ENCODE peak calls at places on chromosomes 1 and 21, in ten cellular contexts. One of them, this sample, is unnamed.
A peak's percentile ranks its signal among the peaks of the same experiment; 100 is the strongest.

GRCh38 chr21:45467221-45467779 is 62.3 kb downstream of the COL18A1 start:
- DNase-seq in NCI-H510A: no peak
- DNase-seq in SJSA1: no peak
- DNase-seq in DMS153: no peak
- DNase-seq in retina: no peak
- DNase-seq in A673: no peak
- DNase-seq in T-helper 2 cell: no peak
- DNase-seq in AML-193: no peak
- DNase-seq in A549: no peak
- DNase-seq in uterus: no peak
- DNase-seq in this sample: peak; percentile 29

GRCh38 chr1:200342511-200343400 is 67.1 kb downstream of the ZNF281 start:
- DNase-seq in NCI-H510A: no peak
- DNase-seq in SJSA1: no peak
- DNase-seq in DMS153: no peak
- DNase-seq in retina: no peak
- DNase-seq in A673: no peak
- DNase-seq in T-helper 2 cell: no peak
- DNase-seq in AML-193: peak; percentile 28
- DNase-seq in A549: no peak
- DNase-seq in uterus: no peak
- DNase-seq in this sample: peak; percentile 43

GRCh38 chr1:72296481-72296880 is 14.1 kb upstream of the NEGR1 start:
- DNase-seq in NCI-H510A: no peak
- DNase-seq in SJSA1: no peak
- DNase-seq in DMS153: no peak
- DNase-seq in retina: no peak
- DNase-seq in A673: peak; percentile 0
- DNase-seq in T-helper 2 cell: no peak
- DNase-seq in AML-193: no peak
- DNase-seq in A549: no peak
- DNase-seq in uterus: no peak
- DNase-seq in this sample: no peak

GRCh38 chr1:247281001-247281574 is 25.2 kb downstream of the VN1R5 start:
- DNase-seq in NCI-H510A: no peak
- DNase-seq in SJSA1: no peak
- DNase-seq in DMS153: no peak
- DNase-seq in retina: no peak
- DNase-seq in A673: no peak
- DNase-seq in T-helper 2 cell: no peak
- DNase-seq in AML-193: no peak
- DNase-seq in A549: no peak
- DNase-seq in uterus: no peak
- DNase-seq in this sample: no peak

GRCh38 chr1:203702130-203702577 is 62.8 kb upstream of the LAX1 start:
- DNase-seq in NCI-H510A: no peak
- DNase-seq in SJSA1: peak; percentile 58
- DNase-seq in DMS153: peak; percentile 23
- DNase-seq in retina: peak; percentile 75
- DNase-seq in A673: peak; percentile 73
- DNase-seq in T-helper 2 cell: peak; percentile 29
- DNase-seq in AML-193: peak; percentile 21
- DNase-seq in A549: peak; percentile 57
- DNase-seq in uterus: peak; percentile 70
- DNase-seq in this sample: peak; percentile 49

GRCh38 chr1:101314244-101314643 is 77.4 kb downstream of the S1PR1 start:
- DNase-seq in NCI-H510A: no peak
- DNase-seq in SJSA1: peak; percentile 46
- DNase-seq in DMS153: no peak
- DNase-seq in retina: no peak
- DNase-seq in A673: no peak
- DNase-seq in T-helper 2 cell: no peak
- DNase-seq in AML-193: no peak
- DNase-seq in A549: no peak
- DNase-seq in uterus: no peak
- DNase-seq in this sample: peak; percentile 78

GRCh38 chr1:61088163-61088840 is 5.9 kb downstream of the NFIA start:
- DNase-seq in NCI-H510A: no peak
- DNase-seq in SJSA1: no peak
- DNase-seq in DMS153: no peak
- DNase-seq in retina: no peak
- DNase-seq in A673: no peak
- DNase-seq in T-helper 2 cell: no peak
- DNase-seq in AML-193: no peak
- DNase-seq in A549: no peak
- DNase-seq in uterus: no peak
- DNase-seq in this sample: no peak

GRCh38 chr1:33488624-33489023 is 16.2 kb downstream of the ZSCAN20 start:
- DNase-seq in NCI-H510A: no peak
- DNase-seq in SJSA1: no peak
- DNase-seq in DMS153: no peak
- DNase-seq in retina: no peak
- DNase-seq in A673: no peak
- DNase-seq in T-helper 2 cell: no peak
- DNase-seq in AML-193: no peak
- DNase-seq in A549: no peak
- DNase-seq in uterus: no peak
- DNase-seq in this sample: no peak

GRCh38 chr1:172121071-172121717 is 279.9 kb downstream of the DNM3 start:
- DNase-seq in NCI-H510A: no peak
- DNase-seq in SJSA1: no peak
- DNase-seq in DMS153: no peak
- DNase-seq in retina: no peak
- DNase-seq in A673: no peak
- DNase-seq in T-helper 2 cell: no peak
- DNase-seq in AML-193: no peak
- DNase-seq in A549: no peak
- DNase-seq in uterus: no peak
- DNase-seq in this sample: no peak

GRCh38 chr1:110288111-110288510 is 51.1 kb upstream of the RBM15 start:
- DNase-seq in NCI-H510A: peak; percentile 24
- DNase-seq in SJSA1: no peak
- DNase-seq in DMS153: no peak
- DNase-seq in retina: no peak
- DNase-seq in A673: no peak
- DNase-seq in T-helper 2 cell: no peak
- DNase-seq in AML-193: no peak
- DNase-seq in A549: no peak
- DNase-seq in uterus: no peak
- DNase-seq in this sample: no peak

GRCh38 chr1:151145158-151146071 is 1.0 kb downstream of the SEMA6C start:
- DNase-seq in NCI-H510A: no peak
- DNase-seq in SJSA1: no peak
- DNase-seq in DMS153: no peak
- DNase-seq in retina: peak; percentile 76
- DNase-seq in A673: no peak
- DNase-seq in T-helper 2 cell: no peak
- DNase-seq in AML-193: no peak
- DNase-seq in A549: no peak
- DNase-seq in uterus: no peak
- DNase-seq in this sample: peak; percentile 22

GRCh38 chr21:45049725-45050359 is 24.5 kb upstream of the ADARB1 start:
- DNase-seq in NCI-H510A: no peak
- DNase-seq in SJSA1: peak; percentile 43
- DNase-seq in DMS153: no peak
- DNase-seq in retina: no peak
- DNase-seq in A673: no peak
- DNase-seq in T-helper 2 cell: no peak
- DNase-seq in AML-193: no peak
- DNase-seq in A549: no peak
- DNase-seq in uterus: no peak
- DNase-seq in this sample: no peak